ENCODE peak calls at places on chromosomes 6 and 20, in ten cellular contexts. One of them, this sample, is unnamed.
A peak's percentile ranks its signal among the peaks of the same experiment; 100 is the strongest.

GRCh38 chr20:43914697-43915208 is at the start of gene TOX2:
- DNase-seq in Calu3: peak; percentile 63
- DNase-seq in MCF 10A: peak; percentile 23
- DNase-seq in K562: peak; percentile 25
- DNase-seq in omental fat pad: no peak
- DNase-seq in fibroblast of pulmonary artery: peak; percentile 49
- DNase-seq in fibroblast of villous mesenchyme: peak; percentile 54
- DNase-seq in heart right ventricle: no peak
- DNase-seq in body of pancreas: no peak
- DNase-seq in pancreas: no peak
- DNase-seq in this sample: no peak

GRCh38 chr20:9919271-9920014 is 80.6 kb upstream of the PAK5 start:
- DNase-seq in Calu3: no peak
- DNase-seq in MCF 10A: no peak
- DNase-seq in K562: no peak
- DNase-seq in omental fat pad: no peak
- DNase-seq in fibroblast of pulmonary artery: no peak
- DNase-seq in fibroblast of villous mesenchyme: no peak
- DNase-seq in heart right ventricle: no peak
- DNase-seq in body of pancreas: no peak
- DNase-seq in pancreas: no peak
- DNase-seq in this sample: no peak

GRCh38 chr20:58416832-58417231 is 27.8 kb downstream of the VAPB start:
- DNase-seq in Calu3: no peak
- DNase-seq in MCF 10A: no peak
- DNase-seq in K562: no peak
- DNase-seq in omental fat pad: no peak
- DNase-seq in fibroblast of pulmonary artery: no peak
- DNase-seq in fibroblast of villous mesenchyme: no peak
- DNase-seq in heart right ventricle: no peak
- DNase-seq in body of pancreas: no peak
- DNase-seq in pancreas: no peak
- DNase-seq in this sample: no peak

GRCh38 chr6:115796061-115796460 is 264.6 kb downstream of the FRK start:
- DNase-seq in Calu3: no peak
- DNase-seq in MCF 10A: no peak
- DNase-seq in K562: no peak
- DNase-seq in omental fat pad: no peak
- DNase-seq in fibroblast of pulmonary artery: no peak
- DNase-seq in fibroblast of villous mesenchyme: no peak
- DNase-seq in heart right ventricle: no peak
- DNase-seq in body of pancreas: no peak
- DNase-seq in pancreas: no peak
- DNase-seq in this sample: no peak

GRCh38 chr20:13525225-13525940 is 113.3 kb downstream of the TASP1 start:
- DNase-seq in Calu3: peak; percentile 4
- DNase-seq in MCF 10A: peak; percentile 83
- DNase-seq in K562: no peak
- DNase-seq in omental fat pad: no peak
- DNase-seq in fibroblast of pulmonary artery: peak; percentile 87
- DNase-seq in fibroblast of villous mesenchyme: peak; percentile 97
- DNase-seq in heart right ventricle: no peak
- DNase-seq in body of pancreas: no peak
- DNase-seq in pancreas: no peak
- DNase-seq in this sample: no peak

GRCh38 chr6:150195996-150196417 is 53.2 kb downstream of the PPP1R14C start:
- DNase-seq in Calu3: no peak
- DNase-seq in MCF 10A: no peak
- DNase-seq in K562: no peak
- DNase-seq in omental fat pad: no peak
- DNase-seq in fibroblast of pulmonary artery: no peak
- DNase-seq in fibroblast of villous mesenchyme: peak; percentile 17
- DNase-seq in heart right ventricle: no peak
- DNase-seq in body of pancreas: no peak
- DNase-seq in pancreas: no peak
- DNase-seq in this sample: no peak

GRCh38 chr6:133621751-133622150 is 267.2 kb upstream of the TCF21 start:
- DNase-seq in Calu3: no peak
- DNase-seq in MCF 10A: no peak
- DNase-seq in K562: no peak
- DNase-seq in omental fat pad: no peak
- DNase-seq in fibroblast of pulmonary artery: peak; percentile 59
- DNase-seq in fibroblast of villous mesenchyme: no peak
- DNase-seq in heart right ventricle: no peak
- DNase-seq in body of pancreas: no peak
- DNase-seq in pancreas: no peak
- DNase-seq in this sample: no peak

GRCh38 chr6:163671791-163672190 is 257.3 kb downstream of the QKI start:
- DNase-seq in Calu3: no peak
- DNase-seq in MCF 10A: no peak
- DNase-seq in K562: no peak
- DNase-seq in omental fat pad: no peak
- DNase-seq in fibroblast of pulmonary artery: no peak
- DNase-seq in fibroblast of villous mesenchyme: no peak
- DNase-seq in heart right ventricle: no peak
- DNase-seq in body of pancreas: no peak
- DNase-seq in pancreas: no peak
- DNase-seq in this sample: no peak

GRCh38 chr20:723756-724155 is 44.5 kb downstream of the SLC52A3 start:
- DNase-seq in Calu3: no peak
- DNase-seq in MCF 10A: peak; percentile 30
- DNase-seq in K562: no peak
- DNase-seq in omental fat pad: no peak
- DNase-seq in fibroblast of pulmonary artery: no peak
- DNase-seq in fibroblast of villous mesenchyme: no peak
- DNase-seq in heart right ventricle: peak; percentile 12
- DNase-seq in body of pancreas: peak; percentile 25
- DNase-seq in pancreas: no peak
- DNase-seq in this sample: no peak

GRCh38 chr6:33211666-33212422 is 3.5 kb downstream of the RING1 start:
- DNase-seq in Calu3: no peak
- DNase-seq in MCF 10A: no peak
- DNase-seq in K562: peak; percentile 54
- DNase-seq in omental fat pad: no peak
- DNase-seq in fibroblast of pulmonary artery: no peak
- DNase-seq in fibroblast of villous mesenchyme: no peak
- DNase-seq in heart right ventricle: no peak
- DNase-seq in body of pancreas: no peak
- DNase-seq in pancreas: no peak
- DNase-seq in this sample: no peak

DNA sequence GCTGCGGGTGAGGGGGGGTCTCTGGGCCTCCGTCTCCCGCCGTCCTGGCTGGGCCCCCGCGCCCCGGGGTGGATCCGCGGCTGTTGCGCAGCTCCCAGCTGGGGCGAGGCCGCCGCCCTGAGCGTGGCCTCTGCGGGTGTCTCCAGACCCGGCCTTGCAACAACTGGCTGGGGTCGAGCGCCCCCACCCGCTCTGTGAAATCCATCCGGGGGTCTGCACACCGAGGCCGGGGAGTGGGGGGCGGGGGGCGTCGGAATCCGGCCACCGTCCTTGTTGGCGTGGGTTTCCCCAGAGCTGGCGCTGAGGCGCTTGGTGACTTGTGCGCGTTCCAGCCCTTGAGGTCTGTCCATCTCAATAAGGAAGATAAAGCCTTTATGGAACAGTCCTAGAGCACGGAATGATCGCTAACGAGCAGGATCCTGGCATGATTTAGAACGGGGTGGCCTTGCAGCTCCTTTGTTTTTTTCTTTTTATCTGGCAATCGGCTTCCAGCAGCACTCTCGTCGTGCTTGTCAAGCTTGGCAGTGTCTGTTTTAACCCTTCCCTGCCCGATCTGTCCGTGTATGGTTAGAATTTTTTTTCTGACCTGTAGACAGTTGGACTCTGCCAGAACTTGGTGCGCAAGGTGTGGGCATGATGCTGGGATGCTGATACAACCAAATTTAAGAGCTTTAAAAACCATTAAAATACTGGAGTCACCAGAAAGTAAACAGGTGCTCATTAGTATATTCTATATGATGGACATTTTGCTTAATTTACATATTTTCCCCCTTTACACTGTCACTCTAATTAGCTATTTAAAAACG is 675 bp downstream of the DSTN start:
- DNase-seq in Calu3: no peak
- DNase-seq in MCF 10A: peak; percentile 55
- DNase-seq in K562: peak; percentile 58
- DNase-seq in omental fat pad: no peak
- DNase-seq in fibroblast of pulmonary artery: peak; percentile 60
- DNase-seq in fibroblast of villous mesenchyme: peak; percentile 52
- DNase-seq in heart right ventricle: peak; percentile 47
- DNase-seq in body of pancreas: peak; percentile 63
- DNase-seq in pancreas: peak; percentile 57
- DNase-seq in this sample: no peak
- TF ChIP-seq CTCF in Calu3: no peak
- TF ChIP-seq CTCF in MCF 10A: no peak
- TF ChIP-seq CTCF in K562: peak; percentile 10
- TF ChIP-seq CTCF in omental fat pad: no peak
- TF ChIP-seq CTCF in fibroblast of pulmonary artery: no peak
- TF ChIP-seq CTCF in fibroblast of villous mesenchyme: no peak
- TF ChIP-seq CTCF in heart right ventricle: no peak
- TF ChIP-seq CTCF in body of pancreas: no peak
- TF ChIP-seq CTCF in pancreas: no peak
- TF ChIP-seq CTCF in this sample: no peak

GRCh38 chr6:167739721-167740475 is 86.8 kb upstream of the AFDN start:
- DNase-seq in Calu3: no peak
- DNase-seq in MCF 10A: no peak
- DNase-seq in K562: no peak
- DNase-seq in omental fat pad: no peak
- DNase-seq in fibroblast of pulmonary artery: no peak
- DNase-seq in fibroblast of villous mesenchyme: no peak
- DNase-seq in heart right ventricle: no peak
- DNase-seq in body of pancreas: no peak
- DNase-seq in pancreas: no peak
- DNase-seq in this sample: no peak

GRCh38 chr6:167746377-167747151 is 80.1 kb upstream of the AFDN start:
- DNase-seq in Calu3: no peak
- DNase-seq in MCF 10A: no peak
- DNase-seq in K562: no peak
- DNase-seq in omental fat pad: no peak
- DNase-seq in fibroblast of pulmonary artery: no peak
- DNase-seq in fibroblast of villous mesenchyme: no peak
- DNase-seq in heart right ventricle: no peak
- DNase-seq in body of pancreas: no peak
- DNase-seq in pancreas: no peak
- DNase-seq in this sample: peak; percentile 33

GRCh38 chr6:167745660-167746376 is 80.9 kb upstream of the AFDN start:
- DNase-seq in Calu3: no peak
- DNase-seq in MCF 10A: no peak
- DNase-seq in K562: no peak
- DNase-seq in omental fat pad: no peak
- DNase-seq in fibroblast of pulmonary artery: no peak
- DNase-seq in fibroblast of villous mesenchyme: no peak
- DNase-seq in heart right ventricle: no peak
- DNase-seq in body of pancreas: peak; percentile 32
- DNase-seq in pancreas: no peak
- DNase-seq in this sample: no peak

GRCh38 chr6:167744681-167745659 is 81.7 kb upstream of the AFDN start:
- DNase-seq in Calu3: no peak
- DNase-seq in MCF 10A: no peak
- DNase-seq in K562: no peak
- DNase-seq in omental fat pad: no peak
- DNase-seq in fibroblast of pulmonary artery: no peak
- DNase-seq in fibroblast of villous mesenchyme: peak; percentile 14
- DNase-seq in heart right ventricle: no peak
- DNase-seq in body of pancreas: no peak
- DNase-seq in pancreas: no peak
- DNase-seq in this sample: no peak

GRCh38 chr6:167742719-167743303 is 83.9 kb upstream of the AFDN start:
- DNase-seq in Calu3: peak; percentile 20
- DNase-seq in MCF 10A: no peak
- DNase-seq in K562: no peak
- DNase-seq in omental fat pad: no peak
- DNase-seq in fibroblast of pulmonary artery: peak; percentile 75
- DNase-seq in fibroblast of villous mesenchyme: no peak
- DNase-seq in heart right ventricle: no peak
- DNase-seq in body of pancreas: no peak
- DNase-seq in pancreas: no peak
- DNase-seq in this sample: no peak
- TF ChIP-seq CTCF in Calu3: no peak
- TF ChIP-seq CTCF in MCF 10A: no peak
- TF ChIP-seq CTCF in K562: no peak
- TF ChIP-seq CTCF in omental fat pad: no peak
- TF ChIP-seq CTCF in fibroblast of pulmonary artery: peak; percentile 33
- TF ChIP-seq CTCF in fibroblast of villous mesenchyme: no peak
- TF ChIP-seq CTCF in heart right ventricle: no peak
- TF ChIP-seq CTCF in body of pancreas: no peak
- TF ChIP-seq CTCF in pancreas: no peak
- TF ChIP-seq CTCF in this sample: no peak

GRCh38 chr20:34475979-34476736 is 40.1 kb upstream of the DYNLRB1 start:
- DNase-seq in Calu3: peak; percentile 70
- DNase-seq in MCF 10A: peak; percentile 17
- DNase-seq in K562: no peak
- DNase-seq in omental fat pad: no peak
- DNase-seq in fibroblast of pulmonary artery: peak; percentile 30
- DNase-seq in fibroblast of villous mesenchyme: peak; percentile 40
- DNase-seq in heart right ventricle: peak; percentile 28
- DNase-seq in body of pancreas: peak; percentile 46
- DNase-seq in pancreas: peak; percentile 28
- DNase-seq in this sample: no peak
- TF ChIP-seq CTCF in Calu3: peak; percentile 41
- TF ChIP-seq CTCF in MCF 10A: no peak
- TF ChIP-seq CTCF in K562: no peak
- TF ChIP-seq CTCF in omental fat pad: no peak
- TF ChIP-seq CTCF in fibroblast of pulmonary artery: peak; percentile 41
- TF ChIP-seq CTCF in fibroblast of villous mesenchyme: peak; percentile 41
- TF ChIP-seq CTCF in heart right ventricle: peak; percentile 64
- TF ChIP-seq CTCF in body of pancreas: peak; percentile 47
- TF ChIP-seq CTCF in pancreas: peak; percentile 32
- TF ChIP-seq CTCF in this sample: no peak

GRCh38 chr6:30446259-30446658 is 43.0 kb upstream of the HLA-E start:
- DNase-seq in Calu3: no peak
- DNase-seq in MCF 10A: no peak
- DNase-seq in K562: no peak
- DNase-seq in omental fat pad: no peak
- DNase-seq in fibroblast of pulmonary artery: no peak
- DNase-seq in fibroblast of villous mesenchyme: no peak
- DNase-seq in heart right ventricle: no peak
- DNase-seq in body of pancreas: no peak
- DNase-seq in pancreas: no peak
- DNase-seq in this sample: no peak

GRCh38 chr6:30444451-30444742 is 44.9 kb upstream of the HLA-E start:
- DNase-seq in Calu3: no peak
- DNase-seq in MCF 10A: no peak
- DNase-seq in K562: no peak
- DNase-seq in omental fat pad: no peak
- DNase-seq in fibroblast of pulmonary artery: no peak
- DNase-seq in fibroblast of villous mesenchyme: no peak
- DNase-seq in heart right ventricle: no peak
- DNase-seq in body of pancreas: no peak
- DNase-seq in pancreas: no peak
- DNase-seq in this sample: no peak

GRCh38 chr6:30450548-30450907 is 38.8 kb upstream of the HLA-E start:
- DNase-seq in Calu3: no peak
- DNase-seq in MCF 10A: no peak
- DNase-seq in K562: no peak
- DNase-seq in omental fat pad: no peak
- DNase-seq in fibroblast of pulmonary artery: no peak
- DNase-seq in fibroblast of villous mesenchyme: no peak
- DNase-seq in heart right ventricle: no peak
- DNase-seq in body of pancreas: no peak
- DNase-seq in pancreas: no peak
- DNase-seq in this sample: no peak

GRCh38 chr6:30443657-30444450 is 45.5 kb upstream of the HLA-E start:
- DNase-seq in Calu3: peak; percentile 35
- DNase-seq in MCF 10A: peak; percentile 31
- DNase-seq in K562: no peak
- DNase-seq in omental fat pad: no peak
- DNase-seq in fibroblast of pulmonary artery: no peak
- DNase-seq in fibroblast of villous mesenchyme: peak; percentile 30
- DNase-seq in heart right ventricle: no peak
- DNase-seq in body of pancreas: no peak
- DNase-seq in pancreas: no peak
- DNase-seq in this sample: no peak

GRCh38 chr6:30447237-30447636 is 42.1 kb upstream of the HLA-E start:
- DNase-seq in Calu3: peak; percentile 52
- DNase-seq in MCF 10A: peak; percentile 23
- DNase-seq in K562: peak; percentile 23
- DNase-seq in omental fat pad: no peak
- DNase-seq in fibroblast of pulmonary artery: no peak
- DNase-seq in fibroblast of villous mesenchyme: no peak
- DNase-seq in heart right ventricle: no peak
- DNase-seq in body of pancreas: no peak
- DNase-seq in pancreas: no peak
- DNase-seq in this sample: no peak
- TF ChIP-seq CTCF in Calu3: peak; percentile 52
- TF ChIP-seq CTCF in MCF 10A: no peak
- TF ChIP-seq CTCF in K562: peak; percentile 10
- TF ChIP-seq CTCF in omental fat pad: no peak
- TF ChIP-seq CTCF in fibroblast of pulmonary artery: peak; percentile 37
- TF ChIP-seq CTCF in fibroblast of villous mesenchyme: peak; percentile 59
- TF ChIP-seq CTCF in heart right ventricle: no peak
- TF ChIP-seq CTCF in body of pancreas: no peak
- TF ChIP-seq CTCF in pancreas: no peak
- TF ChIP-seq CTCF in this sample: no peak